ENCODE peak calls at places on chromosomes 13 and 19, in seven cellular contexts. A is GM23338, G is fibroblast of lung, J is PC-3, V is HCT116, F is PC-9, Y is hepatocyte. R is an unnamed sample.
A peak's percentile ranks its signal among the peaks of the same experiment; 100 is the strongest.

GRCh38 chr19:47353307-47353712 is 4.2 kb downstream of the DHX34 start:
- DNase-seq in A (no peak), G (no peak), J (no peak), V (no peak), F (no peak), Y (no peak), R (no peak)

GRCh38 chr13:85512421-85512820 is 286.8 kb downstream of the SLITRK6 start:
- DNase-seq in A (no peak), G (no peak), J (peak; percentile 51), V (no peak), F (no peak), Y (no peak), R (no peak)

GRCh38 chr13:94558721-94559120 is 37.2 kb downstream of the TGDS start:
- DNase-seq in A (peak; percentile 29), G (no peak), J (no peak), V (no peak), F (no peak), Y (no peak), R (no peak)

GRCh38 chr13:85278851-85279250 is 520.4 kb downstream of the SLITRK6 start:
- DNase-seq in A (no peak), G (no peak), J (no peak), V (no peak), F (no peak), Y (no peak), R (peak; percentile 51)

GRCh38 chr13:32267836-32268439 is 47.2 kb downstream of the ZAR1L start:
- DNase-seq in A (peak; percentile 85), G (no peak), J (peak; percentile 65), V (peak; percentile 51), F (peak; percentile 33), Y (peak; percentile 39), R (peak; percentile 82)

GRCh38 chr19:38842439-38843174 is 7.2 kb downstream of the HNRNPL start:
- DNase-seq in A (no peak), G (no peak), J (no peak), V (no peak), F (no peak), Y (no peak), R (no peak)

GRCh38 chr13:101202590-101202989 is 213.7 kb downstream of the NALCN start:
- DNase-seq in A (peak; percentile 80), G (no peak), J (peak; percentile 3), V (no peak), F (no peak), Y (no peak), R (peak; percentile 42)

GRCh38 chr13:103349664-103350063 is 283.4 kb upstream of the SLC10A2 start:
- DNase-seq in A (no peak), G (no peak), J (no peak), V (no peak), F (no peak), Y (no peak), R (no peak)

GRCh38 chr13:29171244-29171643 is 351.1 kb downstream of the MTUS2 start:
- DNase-seq in A (no peak), G (no peak), J (no peak), V (no peak), F (no peak), Y (no peak), R (no peak)

GRCh38 chr13:112450567-112451240 is 74.5 kb downstream of the SPACA7 start:
- DNase-seq in A (no peak), G (no peak), J (no peak), V (no peak), F (no peak), Y (no peak), R (no peak)

GRCh38 chr13:110309159-110309476 is 2.0 kb downstream of the COL4A2 start:
- DNase-seq in A (no peak), G (no peak), J (no peak), V (no peak), F (no peak), Y (no peak), R (no peak)

GRCh38 chr13:66312312-66313087 is 917.6 kb downstream of the PCDH9 start:
- DNase-seq in A (no peak), G (peak; percentile 79), J (peak; percentile 80), V (no peak), F (peak; percentile 1), Y (peak; percentile 16), R (no peak)

GRCh38 chr13:28173793-28174192 is 35.4 kb downstream of the PAN3 start:
- DNase-seq in A (no peak), G (no peak), J (peak; percentile 76), V (no peak), F (no peak), Y (no peak), R (no peak)

GRCh38 chr13:112776971-112777370 is 87.1 kb downstream of the ATP11A start:
- DNase-seq in A (no peak), G (no peak), J (no peak), V (no peak), F (no peak), Y (no peak), R (no peak)

GRCh38 chr13:113656015-113656588 is 1.9 kb downstream of the ATP4B start:
- DNase-seq in A (no peak), G (no peak), J (no peak), V (no peak), F (no peak), Y (no peak), R (no peak)

GRCh38 chr19:56132316-56132822 is 8.7 kb upstream of the ZNF444 start:
- DNase-seq in A (no peak), G (peak; percentile 72), J (no peak), V (no peak), F (no peak), Y (peak; percentile 42), R (no peak)

GRCh38 chr19:10871711-10872550 is 578 bp downstream of the CARM1 start:
- DNase-seq in A (peak; percentile 58), G (no peak), J (peak; percentile 19), V (no peak), F (peak; percentile 31), Y (peak; percentile 70), R (peak; percentile 79)

GRCh38 chr13:111877906-111878305 is 189.0 kb upstream of the SOX1 start:
- DNase-seq in A (no peak), G (no peak), J (no peak), V (no peak), F (no peak), Y (no peak), R (no peak)

GRCh38 chr19:52492201-52492960 is 35.1 kb upstream of the ZNF808 start:
- DNase-seq in A (peak; percentile 97), G (no peak), J (no peak), V (no peak), F (no peak), Y (peak; percentile 70), R (no peak)

GRCh38 chr13:77330009-77330471 is 3.1 kb upstream of the MYCBP2 start:
- DNase-seq in A (no peak), G (peak; percentile 44), J (no peak), V (no peak), F (no peak), Y (no peak), R (peak; percentile 56)

GRCh38 chr19:14165986-14166385 is 29.6 kb upstream of the ASF1B start:
- DNase-seq in A (no peak), G (no peak), J (no peak), V (no peak), F (no peak), Y (no peak), R (no peak)

GRCh38 chr19:21022996-21023395 is 2.5 kb downstream of the ZNF430 start:
- DNase-seq in A (no peak), G (peak; percentile 34), J (peak; percentile 66), V (peak; percentile 68), F (no peak), Y (peak; percentile 38), R (no peak)

GRCh38 chr13:111531505-111531904 is 211.1 kb downstream of the TEX29 start:
- DNase-seq in A (no peak), G (peak; percentile 20), J (peak; percentile 26), V (peak; percentile 6), F (no peak), Y (peak; percentile 46), R (no peak)

GRCh38 chr13:32228330-32229041 is 86.7 kb downstream of the ZAR1L start:
- DNase-seq in A (peak; percentile 36), G (no peak), J (peak; percentile 23), V (peak; percentile 18), F (no peak), Y (no peak), R (no peak)

GRCh38 chr13:65095118-65095517 is 2135.0 kb downstream of the PCDH9 start:
- DNase-seq in A (no peak), G (peak; percentile 49), J (no peak), V (no peak), F (no peak), Y (no peak), R (no peak)

GRCh38 chr13:111219306-111219705 is 101.1 kb upstream of the TEX29 start:
- DNase-seq in A (no peak), G (peak; percentile 91), J (no peak), V (no peak), F (no peak), Y (no peak), R (no peak)

GRCh38 chr13:40619479-40619814 is 47.0 kb downstream of the FOXO1 start:
- DNase-seq in A (no peak), G (peak; percentile 26), J (no peak), V (no peak), F (no peak), Y (no peak), R (no peak)

GRCh38 chr13:40615619-40616018 is 50.8 kb downstream of the FOXO1 start:
- DNase-seq in A (no peak), G (no peak), J (no peak), V (no peak), F (no peak), Y (no peak), R (no peak)

GRCh38 chr13:40617801-40618356 is 48.6 kb downstream of the FOXO1 start:
- DNase-seq in A (no peak), G (no peak), J (no peak), V (no peak), F (no peak), Y (no peak), R (no peak)

GRCh38 chr13:40622246-40622645 is 44.2 kb downstream of the FOXO1 start:
- DNase-seq in A (no peak), G (no peak), J (peak; percentile 57), V (no peak), F (no peak), Y (no peak), R (no peak)

GRCh38 chr13:40618581-40619478 is 47.6 kb downstream of the FOXO1 start:
- DNase-seq in A (no peak), G (no peak), J (no peak), V (no peak), F (no peak), Y (no peak), R (no peak)
- H4K20me1 ChIP-seq in A (peaks cover 90% of the 10 kb centered on the region), G (no peaks in the 10 kb centered on the region), J (no peaks in the 10 kb centered on the region), V (no peaks in the 10 kb centered on the region), F (no peaks in the 10 kb centered on the region), Y (peaks cover 48% of the 10 kb centered on the region), R (peaks cover 41% of the 10 kb centered on the region)

GRCh38 chr19:49916839-49917733 is 11.9 kb upstream of the ATF5 start:
- DNase-seq in A (peak; percentile 66), G (no peak), J (no peak), V (no peak), F (no peak), Y (no peak), R (no peak)
- H4K20me1 ChIP-seq in A (peaks cover 74% of the 10 kb centered on the region), G (no peaks in the 10 kb centered on the region), J (peaks cover 40% of the 10 kb centered on the region), V (peaks cover 6% of the 10 kb centered on the region), F (peaks cover 77% of the 10 kb centered on the region), Y (peaks cover 2% of the 10 kb centered on the region), R (peaks cover 51% of the 10 kb centered on the region)

GRCh38 chr13:98157188-98157587 is 14.3 kb downstream of the FARP1 start:
- DNase-seq in A (no peak), G (no peak), J (no peak), V (no peak), F (no peak), Y (no peak), R (no peak)
- H4K20me1 ChIP-seq in A (peaks cover 8% of the 10 kb centered on the region), G (no peaks in the 10 kb centered on the region), J (no peaks in the 10 kb centered on the region), V (no peaks in the 10 kb centered on the region), F (no peaks in the 10 kb centered on the region), Y (peaks cover 28% of the 10 kb centered on the region), R (no peaks in the 10 kb centered on the region)

GRCh38 chr19:51114087-51114714 is 6.0 kb upstream of the CTU1 start:
- DNase-seq in A (no peak), G (no peak), J (no peak), V (no peak), F (no peak), Y (no peak), R (no peak)
- H4K20me1 ChIP-seq in A (no peaks in the 10 kb centered on the region), G (no peaks in the 10 kb centered on the region), J (no peaks in the 10 kb centered on the region), V (no peaks in the 10 kb centered on the region), F (no peaks in the 10 kb centered on the region), Y (no peaks in the 10 kb centered on the region), R (no peaks in the 10 kb centered on the region)